ENCODE peak calls at places on chromosomes 2 and 18, in nine cellular contexts. P is GM23248, R is OCI-LY7, H is K562, N is H9, I is mesendoderm, D is astrocyte, X is GM12878, K is fibroblast of lung. T is an unnamed sample.

GRCh38 chr2:104804148-104804890 is 49.6 kb upstream of the POU3F3 start:
- DNase-seq in P (no peak), R (no peak), H (no peak), N (peak; percentile 38), I (peak; percentile 65), D (peak; percentile 18), X (no peak), K (no peak), T (no peak)

GRCh38 chr2:168203762-168204693 is 43.4 kb downstream of the STK39 start:
- DNase-seq in P (no peak), R (no peak), H (no peak), N (peak; percentile 73), I (peak; percentile 59), D (no peak), X (no peak), K (no peak), T (no peak)

GRCh38 chr2:86785456-86785855 is 5.3 kb downstream of the CD8A start:
- DNase-seq in P (no peak), R (no peak), H (no peak), N (no peak), I (no peak), D (no peak), X (no peak), K (no peak), T (no peak)

GRCh38 chr2:219570924-219571310 is 422 bp downstream of the OBSL1 start:
- DNase-seq in P (peak; percentile 68), R (no peak), H (no peak), N (no peak), I (no peak), D (peak; percentile 13), X (no peak), K (peak; percentile 42), T (no peak)

GRCh38 chr2:88866756-88867155 is 175.3 kb downstream of the RPIA start:
- DNase-seq in P (no peak), R (peak; percentile 81), H (no peak), N (no peak), I (no peak), D (no peak), X (no peak), K (no peak), T (no peak)

GRCh38 chr18:49021076-49021432 is 70.3 kb upstream of the SMAD7 start:
- DNase-seq in P (no peak), R (no peak), H (no peak), N (no peak), I (no peak), D (no peak), X (no peak), K (no peak), T (no peak)

GRCh38 chr2:172102159-172102857 is 392 bp downstream of the DLX2 start:
- DNase-seq in P (peak; percentile 91), R (no peak), H (peak; percentile 82), N (no peak), I (no peak), D (no peak), X (no peak), K (peak; percentile 36), T (no peak)

GRCh38 chr2:86064006-86064405 is 41.7 kb downstream of the POLR1A start:
- DNase-seq in P (peak; percentile 68), R (no peak), H (no peak), N (no peak), I (no peak), D (peak; percentile 79), X (no peak), K (peak; percentile 82), T (peak; percentile 60)

GRCh38 chr2:241218131-241219029 is 29.9 kb downstream of the ANO7 start:
- DNase-seq in P (peak; percentile 70), R (peak; percentile 51), H (peak; percentile 76), N (peak; percentile 77), I (peak; percentile 74), D (no peak), X (peak; percentile 17), K (peak; percentile 24), T (peak; percentile 16)

GRCh38 chr18:69569133-69569532 is 168.4 kb downstream of the DOK6 start:
- DNase-seq in P (no peak), R (no peak), H (no peak), N (no peak), I (no peak), D (no peak), X (no peak), K (no peak), T (no peak)

GRCh38 chr2:122516775-122517174 is 761.3 kb downstream of the TSN start:
- DNase-seq in P (no peak), R (no peak), H (no peak), N (peak; percentile 68), I (peak; percentile 77), D (no peak), X (no peak), K (no peak), T (no peak)

GRCh38 chr2:15246870-15247269 is 314.3 kb downstream of the NBAS start:
- DNase-seq in P (no peak), R (no peak), H (no peak), N (no peak), I (no peak), D (no peak), X (no peak), K (no peak), T (no peak)

GRCh38 chr2:60840880-60841279 is 40.5 kb upstream of the REL start:
- DNase-seq in P (no peak), R (peak; percentile 99), H (no peak), N (no peak), I (no peak), D (no peak), X (peak; percentile 86), K (no peak), T (no peak)

GRCh38 chr2:111909079-111909478 is 10.7 kb downstream of the MERTK start:
- DNase-seq in P (no peak), R (no peak), H (no peak), N (no peak), I (no peak), D (no peak), X (no peak), K (no peak), T (no peak)

GRCh38 chr2:133200684-133201421 is 367.4 kb downstream of the NCKAP5 start:
- DNase-seq in P (peak; percentile 95), R (no peak), H (no peak), N (no peak), I (peak; percentile 4), D (peak; percentile 95), X (no peak), K (peak; percentile 96), T (peak; percentile 91)

GRCh38 chr2:223102040-223102899 is 50.3 kb downstream of the KCNE4 start:
- DNase-seq in P (no peak), R (no peak), H (no peak), N (no peak), I (no peak), D (no peak), X (no peak), K (no peak), T (no peak)

GRCh38 chr2:40244251-40245010 is 207.5 kb downstream of the SLC8A1 start:
- DNase-seq in P (peak; percentile 77), R (peak; percentile 75), H (no peak), N (peak; percentile 80), I (peak; percentile 83), D (peak; percentile 74), X (no peak), K (peak; percentile 82), T (peak; percentile 77)

GRCh38 chr2:220224711-220225519 is 597.5 kb downstream of the SLC4A3 start:
- DNase-seq in P (peak; percentile 89), R (no peak), H (no peak), N (no peak), I (no peak), D (peak; percentile 92), X (no peak), K (peak; percentile 93), T (peak; percentile 97)

GRCh38 chr2:49026706-49027105 is 127.6 kb downstream of the FSHR start:
- DNase-seq in P (no peak), R (no peak), H (no peak), N (no peak), I (no peak), D (no peak), X (no peak), K (no peak), T (no peak)
- H3K4me2 ChIP-seq in P (no peak overlapping the region), R (no peak overlapping the region), H (no peak overlapping the region), N (no peak overlapping the region), I (no peak overlapping the region), D (no peak overlapping the region), X (no peak overlapping the region), K (no peak overlapping the region), T (no peak overlapping the region)

GRCh38 chr2:186746584-186746983 is 52.7 kb downstream of the FAM171B start:
- DNase-seq in P (no peak), R (no peak), H (no peak), N (no peak), I (no peak), D (no peak), X (peak; percentile 60), K (no peak), T (no peak)
- H3K4me2 ChIP-seq in P (no peak overlapping the region), R (no peak overlapping the region), H (no peak overlapping the region), N (no peak overlapping the region), I (no peak overlapping the region), D (no peak overlapping the region), X (no peak overlapping the region), K (no peak overlapping the region), T (no peak overlapping the region)

DNA sequence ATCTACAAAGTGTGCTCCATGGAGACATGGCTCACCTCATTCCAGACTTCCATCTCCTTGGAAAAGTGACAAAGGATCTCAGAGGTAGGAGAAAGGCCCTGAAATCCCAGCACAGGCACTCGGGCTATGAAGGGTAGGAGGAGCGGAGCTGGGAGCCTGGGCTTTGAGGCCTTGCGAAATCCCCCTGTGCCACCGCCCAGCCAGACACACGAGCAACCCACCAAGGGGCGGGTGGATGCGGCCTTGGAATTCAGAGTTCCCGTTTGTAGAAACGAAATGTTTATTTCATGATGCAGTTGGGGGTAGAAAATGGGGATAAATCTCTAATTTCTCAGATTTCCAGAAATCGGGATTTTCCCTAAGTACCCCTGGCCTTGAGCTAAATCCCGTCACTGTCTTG is 177.1 kb upstream of the HDAC4 start:
- DNase-seq in P (no peak), R (no peak), H (no peak), N (no peak), I (no peak), D (no peak), X (no peak), K (no peak), T (no peak)
- H3K4me2 ChIP-seq in P (no peak overlapping the region), R (no peak overlapping the region), H (no peak overlapping the region), N (no peak overlapping the region), I (no peak overlapping the region), D (no peak overlapping the region), X (no peak overlapping the region), K (no peak overlapping the region), T (no peak overlapping the region)

GRCh38 chr2:105936954-105937353 is 192.2 kb downstream of the NCK2 start:
- DNase-seq in P (no peak), R (no peak), H (no peak), N (no peak), I (no peak), D (no peak), X (no peak), K (no peak), T (no peak)

GRCh38 chr2:105933906-105934305 is 189.2 kb downstream of the NCK2 start:
- DNase-seq in P (no peak), R (no peak), H (no peak), N (no peak), I (no peak), D (no peak), X (no peak), K (no peak), T (no peak)

GRCh38 chr2:105934467-105934866 is 189.8 kb downstream of the NCK2 start:
- DNase-seq in P (no peak), R (no peak), H (no peak), N (no peak), I (no peak), D (no peak), X (no peak), K (no peak), T (no peak)

GRCh38 chr2:105935048-105935447 is 190.3 kb downstream of the NCK2 start:
- DNase-seq in P (no peak), R (no peak), H (no peak), N (no peak), I (no peak), D (no peak), X (no peak), K (no peak), T (no peak)

GRCh38 chr2:105937498-105937897 is 192.8 kb downstream of the NCK2 start:
- DNase-seq in P (no peak), R (no peak), H (no peak), N (no peak), I (no peak), D (no peak), X (no peak), K (no peak), T (no peak)
- H3K4me2 ChIP-seq in P (no peak overlapping the region), R (no peak overlapping the region), H (no peak overlapping the region), N (no peak overlapping the region), I (no peak overlapping the region), D (no peak overlapping the region), X (no peak overlapping the region), K (no peak overlapping the region), T (no peak overlapping the region)

T was measured in PC-3.